ENCODE peak calls at places on chromosomes 6 and 20, in four cellular contexts. One of them, this sample, is unnamed.
A peak's percentile ranks its signal among the peaks of the same experiment; 100 is the strongest.

GRCh38 chr6:11493979-11494378 is 43.6 kb upstream of the TMEM170B start:
- DNase-seq in NCI-H2029: no peak
- DNase-seq in ELR: no peak
- DNase-seq in CD4-positive, CD25-positive, alpha-beta regulatory T cell: no peak
- DNase-seq in this sample: no peak

GRCh38 chr20:32232487-32232886 is 24.8 kb downstream of the POFUT1 start:
- DNase-seq in NCI-H2029: no peak
- DNase-seq in CD4-positive, CD25-positive, alpha-beta regulatory T cell: no peak
- DNase-seq in ELR: no peak
- DNase-seq in this sample: no peak

GRCh38 chr6:5274231-5274630 is 12.9 kb downstream of the FARS2 start:
- DNase-seq in NCI-H2029: no peak
- DNase-seq in ELR: peak; percentile 11
- DNase-seq in CD4-positive, CD25-positive, alpha-beta regulatory T cell: peak; percentile 25
- DNase-seq in this sample: no peak

GRCh38 chr6:170087946-170088348 is 202.9 kb downstream of the DLL1 start:
- DNase-seq in NCI-H2029: no peak
- DNase-seq in CD4-positive, CD25-positive, alpha-beta regulatory T cell: peak; percentile 87
- DNase-seq in ELR: no peak
- DNase-seq in this sample: peak; percentile 34

GRCh38 chr6:72825265-72825918 is 203.5 kb downstream of the KCNQ5 start:
- DNase-seq in NCI-H2029: no peak
- DNase-seq in ELR: peak; percentile 87
- DNase-seq in CD4-positive, CD25-positive, alpha-beta regulatory T cell: no peak
- DNase-seq in this sample: no peak

GRCh38 chr6:144283781-144284473 is 1.2 kb upstream of the UTRN start:
- DNase-seq in CD4-positive, CD25-positive, alpha-beta regulatory T cell: peak; percentile 13
- DNase-seq in NCI-H2029: no peak
- DNase-seq in ELR: peak; percentile 65
- DNase-seq in this sample: no peak

GRCh38 chr6:13661647-13662046 is 46.5 kb downstream of the NOL7 start:
- DNase-seq in CD4-positive, CD25-positive, alpha-beta regulatory T cell: peak; percentile 47
- DNase-seq in ELR: no peak
- DNase-seq in NCI-H2029: no peak
- DNase-seq in this sample: no peak

GRCh38 chr6:128271527-128271926 is 248.9 kb downstream of the PTPRK start:
- DNase-seq in CD4-positive, CD25-positive, alpha-beta regulatory T cell: no peak
- DNase-seq in ELR: no peak
- DNase-seq in NCI-H2029: no peak
- DNase-seq in this sample: no peak

GRCh38 chr6:147161974-147162495 is 42.2 kb upstream of the STXBP5 start:
- DNase-seq in CD4-positive, CD25-positive, alpha-beta regulatory T cell: no peak
- DNase-seq in ELR: peak; percentile 93
- DNase-seq in NCI-H2029: no peak
- DNase-seq in this sample: no peak

GRCh38 chr6:116008470-116009229 is 52.0 kb downstream of the FRK start:
- DNase-seq in ELR: peak; percentile 57
- DNase-seq in CD4-positive, CD25-positive, alpha-beta regulatory T cell: no peak
- DNase-seq in NCI-H2029: no peak
- DNase-seq in this sample: no peak

GRCh38 chr6:103819509-103819908 is 1040.2 kb downstream of the HACE1 start:
- DNase-seq in CD4-positive, CD25-positive, alpha-beta regulatory T cell: no peak
- DNase-seq in NCI-H2029: no peak
- DNase-seq in ELR: no peak
- DNase-seq in this sample: no peak

GRCh38 chr6:13274707-13275434 is 53.5 kb downstream of the TBC1D7 start:
- DNase-seq in ELR: no peak
- DNase-seq in NCI-H2029: no peak
- DNase-seq in CD4-positive, CD25-positive, alpha-beta regulatory T cell: no peak
- DNase-seq in this sample: no peak

GRCh38 chr20:59723607-59724456 is 119.5 kb downstream of the PHACTR3 start:
- DNase-seq in CD4-positive, CD25-positive, alpha-beta regulatory T cell: no peak
- DNase-seq in ELR: no peak
- DNase-seq in NCI-H2029: no peak
- DNase-seq in this sample: no peak

GRCh38 chr20:23628402-23629016 is 9.2 kb downstream of the CST3 start:
- DNase-seq in ELR: no peak
- DNase-seq in NCI-H2029: no peak
- DNase-seq in CD4-positive, CD25-positive, alpha-beta regulatory T cell: no peak
- DNase-seq in this sample: no peak

This sample was measured in Jurkat, Clone E6-1.